ENCODE peak calls at places on chromosomes 16 and 17, in eight cellular contexts. S is ovary; H is neural progenitor cell; L is CD8-positive, alpha-beta T cell; J is pancreas; M is fibroblast of lung; U is AG04450; W is tibial nerve. N is an unnamed sample.

GRCh38 chr16:78638371-78638770 is 538.9 kb downstream of the WWOX start:
- DNase-seq in S (no peak), U (no peak), J (no peak), L (no peak), W (no peak), M (no peak), H (no peak), N (no peak)

GRCh38 chr17:6913608-6914443 is 82.0 kb upstream of the ALOX12 start:
- DNase-seq in L (peak), S (peak), M (peak), W (peak), J (peak), H (peak), U (no peak), N (no peak)

GRCh38 chr16:73172621-73173312 is 124.8 kb upstream of the ZFHX3 start:
- DNase-seq in W (peak), J (peak), S (peak), M (peak), H (peak), U (peak), L (no peak), N (no peak)

GRCh38 chr17:60661489-60661888 is 16.2 kb upstream of the BCAS3 start:
- DNase-seq in U (no peak), S (no peak), W (no peak), J (no peak), L (no peak), H (no peak), M (no peak), N (no peak)

GRCh38 chr16:21685034-21685455 is 21.3 kb downstream of the OTOA start:
- DNase-seq in M (no peak), L (no peak), U (no peak), J (no peak), H (peak), W (no peak), S (no peak), N (no peak)

GRCh38 chr17:63841350-63842172 is 924 bp downstream of the SMARCD2 start:
- DNase-seq in J (peak), S (peak), M (peak), H (peak), L (no peak), W (no peak), U (no peak), N (peak)

GRCh38 chr17:37553357-37553966 is 55.8 kb downstream of the SYNRG start:
- DNase-seq in L (no peak), U (no peak), H (no peak), M (no peak), W (no peak), S (no peak), J (no peak), N (no peak)

GRCh38 chr16:48617711-48618148 is 7.8 kb upstream of the N4BP1 start:
- DNase-seq in S (peak), M (peak), H (no peak), U (no peak), J (no peak), W (no peak), L (no peak), N (no peak)

GRCh38 chr16:9094008-9094846 is 2.8 kb downstream of the HAPSTR1 start:
- DNase-seq in J (no peak), H (no peak), W (no peak), S (no peak), L (no peak), U (no peak), M (no peak), N (no peak)

GRCh38 chr17:75976175-75976848 is 2.7 kb downstream of the ACOX1 start:
- DNase-seq in M (peak), W (no peak), S (no peak), L (no peak), U (no peak), J (no peak), H (no peak), N (no peak)

GRCh38 chr17:62805234-62805633 is 2.9 kb downstream of the MARCHF10 start:
- DNase-seq in H (no peak), M (peak), W (no peak), S (no peak), J (no peak), L (no peak), U (no peak), N (no peak)

GRCh38 chr17:62807812-62808575 is at the start of gene MARCHF10:
- DNase-seq in W (no peak), M (peak), U (no peak), J (peak), L (peak), H (peak), S (peak), N (no peak)

GRCh38 chr17:62809656-62810055 is 1.5 kb upstream of the MARCHF10 start:
- DNase-seq in M (peak), H (no peak), U (no peak), L (no peak), S (no peak), J (no peak), W (no peak), N (no peak)

GRCh38 chr17:62804822-62805221 is 3.3 kb downstream of the MARCHF10 start:
- DNase-seq in L (no peak), W (no peak), J (no peak), M (peak), H (no peak), U (no peak), S (no peak), N (no peak)

DNA sequence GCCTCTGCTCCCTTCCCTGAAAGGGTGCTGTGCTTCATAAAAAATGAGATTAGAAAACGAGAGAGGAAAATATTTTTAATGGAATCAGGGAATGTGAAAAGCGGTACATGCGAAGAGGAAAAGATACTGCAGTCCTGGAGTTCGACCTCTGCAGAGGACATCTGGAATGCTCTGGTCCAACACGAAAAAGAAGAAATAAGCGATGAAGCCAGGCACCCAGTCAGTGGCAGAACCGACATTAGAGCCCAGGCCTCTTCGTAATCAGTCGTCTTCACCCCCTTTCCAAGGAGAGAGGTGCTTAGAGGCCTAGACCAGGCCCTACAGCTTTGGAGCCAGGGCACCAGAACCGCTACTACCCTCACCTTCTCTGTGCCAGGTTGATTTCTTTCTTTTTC is 459 bp upstream of the MARCHF10 start:
- DNase-seq in M (no peak), J (no peak), L (no peak), S (no peak), U (no peak), H (no peak), W (no peak), N (no peak)
- H3K4me3 ChIP-seq in M (no peak), J (no peak), L (peak), S (no peak), U (no peak), H (peak), W (peak), N (no peak)

DNA sequence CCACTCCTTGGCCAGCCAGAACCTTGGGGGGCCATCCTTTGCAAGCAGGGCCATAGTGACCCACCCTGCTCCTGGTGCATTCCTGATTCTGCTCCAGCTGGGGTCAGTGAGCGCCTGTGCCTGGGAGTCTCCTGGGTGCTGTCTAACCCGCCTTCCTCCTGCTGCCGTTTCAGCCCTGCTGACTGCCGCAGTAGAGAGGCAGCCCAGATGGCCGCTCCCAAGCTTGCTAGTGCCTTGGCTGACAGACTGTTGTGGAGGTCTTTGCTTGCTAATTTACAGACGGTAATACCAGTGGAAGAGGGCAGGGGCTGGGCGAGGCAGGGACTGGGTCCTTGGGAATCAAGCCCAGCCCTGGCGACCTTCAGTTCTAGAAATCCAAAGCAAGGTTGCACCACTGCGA is 99.6 kb downstream of the SOCS1 start:
- DNase-seq in U (no peak), M (no peak), H (no peak), S (no peak), L (no peak), W (no peak), J (no peak), N (no peak)
- H3K27ac ChIP-seq in U (no peak), M (no peak), H (no peak), S (no peak), L (no peak), W (no peak), J (no peak), N (no peak)

GRCh38 chr16:28549301-28549899 is 4.3 kb upstream of the SGF29 start:
- DNase-seq in M (peak), U (no peak), L (no peak), J (no peak), S (no peak), W (no peak), H (no peak), N (no peak)

GRCh38 chr16:28555593-28555992 is 1.9 kb downstream of the SGF29 start:
- DNase-seq in W (no peak), S (no peak), U (no peak), H (no peak), M (no peak), J (no peak), L (no peak), N (no peak)

GRCh38 chr16:28556914-28557320 is 3.2 kb downstream of the SGF29 start:
- DNase-seq in S (no peak), W (no peak), M (no peak), H (no peak), U (no peak), L (no peak), J (no peak), N (no peak)

GRCh38 chr16:28554634-28555423 is 1.1 kb downstream of the SGF29 start:
- DNase-seq in J (no peak), U (no peak), M (no peak), S (peak), H (no peak), L (no peak), W (no peak), N (no peak)

DNA sequence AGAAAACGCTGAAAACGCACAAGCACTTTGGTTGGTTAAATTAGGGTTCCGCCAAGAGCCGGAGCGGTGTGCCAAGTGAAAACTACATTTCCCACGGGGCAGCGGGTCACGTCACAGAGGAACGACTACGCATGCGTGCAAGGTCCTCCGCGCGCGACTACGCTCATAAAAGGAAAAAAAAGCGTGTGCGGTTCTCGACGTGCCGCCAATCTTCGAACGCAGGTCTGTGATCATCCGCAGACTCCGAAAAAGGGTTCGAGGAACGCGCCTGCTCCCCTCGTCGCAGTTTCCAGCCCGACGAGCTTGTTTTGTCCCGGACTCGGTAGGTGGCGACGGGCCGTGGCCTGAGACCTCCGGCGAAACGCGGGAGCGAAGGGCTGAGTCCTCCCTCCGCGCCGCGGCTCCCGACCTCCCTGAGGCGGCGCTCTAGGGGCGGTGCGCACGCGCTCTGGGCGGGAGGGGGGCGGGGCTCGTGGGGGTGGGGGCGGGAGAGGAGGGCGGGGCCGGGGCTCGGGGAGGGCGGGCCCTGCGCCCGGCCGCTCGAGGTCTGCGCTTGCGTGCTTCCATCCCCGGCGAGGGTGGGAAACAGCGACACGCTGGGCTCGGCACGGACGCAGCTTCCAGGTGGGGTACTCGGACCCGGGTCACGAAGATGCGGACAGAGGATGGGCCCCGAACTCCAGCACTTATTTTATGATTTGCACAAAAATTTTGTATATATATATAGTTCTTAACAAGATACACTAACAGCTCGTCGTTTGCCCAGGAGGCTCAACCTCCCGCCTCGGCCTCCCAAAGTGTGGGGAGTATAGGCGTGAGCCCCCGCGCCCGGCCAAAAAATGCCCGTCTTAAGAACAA is at the start of gene SGF29:
- DNase-seq in J (peak), L (peak), U (peak), H (peak), S (peak), W (peak), M (peak), N (peak)
- TF ChIP-seq CTCF in J (no peak), L (no peak), U (peak), H (peak), S (peak), W (peak), M (peak), N (no peak)

GRCh38 chr17:81962499-81963441 is 1.8 kb upstream of the NOTUM start:
- DNase-seq in M (no peak), H (peak), U (no peak), J (peak), W (no peak), S (peak), L (no peak), N (no peak)

GRCh38 chr17:81960130-81960958 is 643 bp downstream of the NOTUM start:
- DNase-seq in W (no peak), H (peak), U (no peak), M (no peak), J (peak), S (peak), L (no peak), N (no peak)

GRCh38 chr17:81959362-81960129 is 1.4 kb downstream of the NOTUM start:
- DNase-seq in W (peak), J (peak), U (no peak), S (peak), H (peak), M (peak), L (peak), N (no peak)

GRCh38 chr17:81961554-81962498 is 839 bp upstream of the NOTUM start:
- DNase-seq in U (no peak), L (no peak), M (no peak), W (no peak), H (peak), J (peak), S (no peak), N (no peak)

GRCh38 chr17:81961087-81961514 is at the start of gene NOTUM:
- DNase-seq in S (peak), W (no peak), M (peak), L (no peak), J (no peak), H (peak), U (no peak), N (no peak)
- H3K4me3 ChIP-seq in S (no peak), W (peak), M (no peak), L (peak), J (no peak), H (peak), U (peak), N (peak)

GRCh38 chr16:84606081-84606875 is 11.6 kb downstream of the COTL1 start:
- DNase-seq in W (no peak), H (no peak), S (no peak), L (no peak), M (no peak), U (no peak), J (no peak), N (no peak)
- H3K27ac ChIP-seq in W (no peak), H (no peak), S (no peak), L (no peak), M (no peak), U (no peak), J (no peak), N (no peak)

DNA sequence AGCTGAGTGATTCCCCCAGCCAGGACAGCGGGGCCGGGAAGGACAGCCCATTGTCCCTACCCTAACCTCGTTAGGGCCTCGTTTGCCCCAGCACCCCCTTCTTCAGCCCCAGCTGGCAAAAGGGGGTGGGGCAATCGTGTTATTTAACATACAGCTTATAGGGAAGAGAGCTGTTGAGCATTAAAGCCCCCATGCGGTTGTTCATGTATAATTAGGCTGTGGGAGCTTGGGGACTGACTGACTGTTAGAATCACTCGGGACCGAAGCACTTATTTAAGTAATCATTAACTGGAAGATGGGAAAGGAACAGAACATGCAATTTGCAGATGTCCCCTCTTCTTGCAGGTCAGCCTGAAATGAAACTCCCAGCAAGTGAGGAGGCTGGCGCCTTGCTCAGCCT is 132.0 kb downstream of the OR1D5 start:
- DNase-seq in M (no peak), S (no peak), L (no peak), U (no peak), W (no peak), J (peak), H (peak), N (no peak)
- TF ChIP-seq CTCF in M (no peak), S (no peak), L (no peak), U (no peak), W (no peak), J (no peak), H (no peak), N (no peak)